ENCODE peak calls at places on chromosomes 4 and X, in eight cellular contexts. K is GM23248; W is hypothalamus; L is stimulated activated naive CD8-positive, alpha-beta T cell treated with anti-CD3 and anti-CD28 coated beads, Interleukin-15, amount 100 ng/mL, for 72 hours; A is stimulated activated CD8-positive, alpha-beta memory T cell treated with anti-CD3 and anti-CD28 coated beads, Interleukin-2, amount 100 ng/mL, for 48 hours; Q is NCI-H2029; T is neural crest cell; B is NCI-H69. F is an unnamed sample.

GRCh38 chrX:18119856-18120255 is 100.8 kb downstream of the BEND2 start:
- DNase-seq in L (no peak), W (no peak), A (no peak), Q (no peak), B (peak), T (no peak), K (no peak), F (no peak)

GRCh38 chr4:80206541-80207171 is 9.4 kb downstream of the PRDM8 start:
- DNase-seq in A (no peak), K (no peak), L (no peak), T (no peak), W (no peak), B (no peak), Q (no peak), F (no peak)

GRCh38 chrX:8323356-8323755 is 141.3 kb upstream of the VCX3B start:
- DNase-seq in L (no peak), B (no peak), W (no peak), Q (no peak), A (no peak), K (no peak), T (no peak), F (no peak)

GRCh38 chr4:8238061-8238511 is 31.5 kb upstream of the HTRA3 start:
- DNase-seq in T (no peak), Q (no peak), L (no peak), W (no peak), K (no peak), A (no peak), B (peak), F (no peak)

GRCh38 chr4:105181259-105181658 is 34.6 kb downstream of the TET2 start:
- DNase-seq in B (no peak), Q (no peak), W (no peak), A (no peak), T (no peak), L (no peak), K (no peak), F (no peak)

GRCh38 chr4:24001945-24002640 is 112.2 kb upstream of the PPARGC1A start:
- DNase-seq in W (no peak), T (no peak), A (no peak), K (peak), L (no peak), B (no peak), Q (no peak), F (no peak)

GRCh38 chr4:929970-930625 is 2.0 kb downstream of the GAK start:
- DNase-seq in L (no peak), B (peak), T (no peak), K (peak), W (no peak), Q (peak), A (no peak), F (no peak)

GRCh38 chrX:85114776-85115175 is 111.1 kb downstream of the APOOL start:
- DNase-seq in A (no peak), Q (no peak), L (no peak), W (no peak), B (peak), K (no peak), T (no peak), F (no peak)

F was measured in activated naive CD8-positive, alpha-beta T cell treated with anti-CD3 and anti-CD28 coated beads for 36 hours.